ENCODE peak calls at places on chromosomes 3 and 15, in nine cellular contexts. O is A673, G is astrocyte of the spinal cord, N is cardiac fibroblast, T is GM12878, B is colonic mucosa, D is right lobe of liver, V is ovary, F is epithelial cell of esophagus. A is an unnamed sample.

GRCh38 chr15:74265046-74265639 is 29.0 kb downstream of the CCDC33 start:
- DNase-seq in T (no peak), V (no peak), G (peak; percentile 15), N (peak; percentile 46), O (peak; percentile 48), D (no peak), F (peak; percentile 48), B (no peak), A (no peak)

GRCh38 chr3:119778811-119779210 is 3.1 kb upstream of the NR1I2 start:
- DNase-seq in T (no peak), V (no peak), D (no peak), N (no peak), G (no peak), O (peak; percentile 6), B (no peak), F (no peak), A (no peak)

GRCh38 chr3:50156991-50157493 is 1.9 kb downstream of the SEMA3F start:
- DNase-seq in F (peak; percentile 67), O (no peak), N (peak; percentile 48), V (no peak), D (no peak), B (peak; percentile 85), G (no peak), T (no peak), A (no peak)

GRCh38 chr3:106827515-106828213 is 549.6 kb upstream of the CCDC54 start:
- DNase-seq in N (peak; percentile 49), O (no peak), D (no peak), F (peak; percentile 81), V (no peak), B (no peak), G (no peak), T (no peak), A (no peak)

GRCh38 chr3:11154953-11155325 is 646 bp downstream of the HRH1 start:
- DNase-seq in T (no peak), N (peak; percentile 40), F (peak; percentile 36), B (no peak), V (no peak), O (peak; percentile 38), D (no peak), G (peak; percentile 48), A (no peak)

GRCh38 chr3:18444597-18445420 is 19.7 kb upstream of the SATB1 start:
- DNase-seq in F (peak; percentile 61), D (peak; percentile 81), O (peak; percentile 71), V (peak; percentile 73), B (peak; percentile 67), N (peak; percentile 68), T (no peak), G (peak; percentile 56), A (no peak)

GRCh38 chr3:108334698-108335097 is 38.4 kb downstream of the HHLA2 start:
- DNase-seq in O (no peak), B (no peak), D (no peak), T (no peak), V (no peak), G (no peak), N (no peak), F (peak; percentile 47), A (no peak)

GRCh38 chr3:128820252-128820839 is 59.1 kb upstream of the ACAD9 start:
- DNase-seq in N (no peak), F (no peak), O (no peak), G (no peak), D (no peak), V (no peak), T (no peak), B (no peak), A (no peak)

GRCh38 chr3:160403796-160404510 is 4.5 kb downstream of the SMC4 start:
- DNase-seq in V (no peak), N (peak; percentile 48), T (no peak), O (no peak), B (no peak), G (peak; percentile 65), D (no peak), F (peak; percentile 9), A (no peak)

GRCh38 chr15:58264068-58264971 is 126.1 kb downstream of the AQP9 start:
- DNase-seq in D (no peak), V (no peak), B (no peak), F (no peak), T (no peak), N (no peak), O (no peak), G (no peak), A (no peak)

GRCh38 chr3:119181765-119182164 is 8.4 kb downstream of the UPK1B start:
- DNase-seq in O (no peak), N (peak; percentile 7), F (peak; percentile 89), V (no peak), T (no peak), B (no peak), G (no peak), D (no peak), A (no peak)

GRCh38 chr3:45751537-45752242 is 44.6 kb downstream of the SLC6A20 start:
- DNase-seq in B (no peak), O (no peak), F (no peak), N (no peak), V (no peak), T (no peak), G (no peak), D (no peak), A (no peak)

GRCh38 chr3:67737158-67737557 is 82.7 kb upstream of the SUCLG2 start:
- DNase-seq in B (no peak), T (no peak), V (no peak), N (no peak), F (no peak), D (no peak), O (no peak), G (no peak), A (no peak)

GRCh38 chr3:195058311-195059005 is 212.5 kb downstream of the XXYLT1 start:
- DNase-seq in B (no peak), V (no peak), N (no peak), O (no peak), T (no peak), G (no peak), D (peak; percentile 9), F (no peak), A (no peak)

GRCh38 chr3:42843730-42844713 is 31.7 kb downstream of the CYP8B1 start:
- DNase-seq in F (no peak), V (no peak), D (peak; percentile 82), N (peak; percentile 41), O (no peak), B (no peak), G (no peak), T (no peak), A (no peak)

GRCh38 chr3:9491506-9491905 is 62.1 kb downstream of the LHFPL4 start:
- DNase-seq in D (no peak), T (no peak), V (no peak), N (no peak), O (no peak), G (no peak), B (no peak), F (no peak), A (no peak)

GRCh38 chr3:162525791-162526190 is 1029.2 kb downstream of the OTOL1 start:
- DNase-seq in B (no peak), D (no peak), N (peak; percentile 6), O (no peak), F (no peak), G (peak; percentile 4), T (no peak), V (no peak), A (no peak)

GRCh38 chr3:25481402-25481801 is 53.3 kb downstream of the RARB start:
- DNase-seq in G (no peak), T (no peak), O (no peak), D (no peak), N (no peak), B (no peak), V (no peak), F (no peak), A (no peak)

GRCh38 chr3:58575986-58576652 is 1.1 kb downstream of the FAM107A start:
- DNase-seq in O (no peak), F (no peak), N (peak; percentile 53), D (peak; percentile 41), B (no peak), V (no peak), G (no peak), T (no peak), A (no peak)

GRCh38 chr15:24955549-24955929 is 752 bp downstream of the SNRPN start:
- DNase-seq in F (no peak), V (peak; percentile 43), B (peak; percentile 23), O (peak; percentile 1), G (no peak), T (no peak), D (peak; percentile 24), N (no peak), A (no peak)

GRCh38 chr15:24954783-24955548 is at the start of the genes SNRPN and SNURF:
- DNase-seq in T (peak; percentile 11), B (peak; percentile 71), V (peak; percentile 75), G (peak; percentile 80), O (peak; percentile 64), D (peak; percentile 83), N (peak; percentile 78), F (peak; percentile 75), A (peak; percentile 9)

GRCh38 chr15:24956131-24956838 is 1.5 kb downstream of the SNRPN start:
- DNase-seq in F (peak; percentile 76), B (peak; percentile 71), O (peak; percentile 78), D (peak; percentile 63), V (peak; percentile 63), G (peak; percentile 76), T (peak; percentile 57), N (peak; percentile 81), A (peak; percentile 7)

GRCh38 chr15:24961967-24962366 is 7.2 kb downstream of the SNRPN start:
- DNase-seq in D (no peak), O (no peak), G (no peak), V (no peak), B (no peak), T (no peak), N (no peak), F (no peak), A (no peak)

GRCh38 chr15:24957691-24958090 is 2.9 kb downstream of the SNRPN start:
- DNase-seq in O (no peak), N (no peak), D (no peak), T (no peak), B (no peak), F (no peak), V (no peak), G (no peak), A (no peak)
- H3K4me3 ChIP-seq in O (no peak overlapping the region), N (no peak overlapping the region), D (no peak overlapping the region), T (peak overlapping the region; percentile 76), B (no peak overlapping the region), F (no peak overlapping the region), V (no peak overlapping the region), G (no peak overlapping the region), A (no peak overlapping the region)

GRCh38 chr15:55799287-55800212 is 56.6 kb upstream of the PRTG start:
- DNase-seq in G (peak; percentile 59), T (peak; percentile 4), B (peak; percentile 36), O (peak; percentile 69), D (no peak), F (peak; percentile 42), V (peak; percentile 24), N (peak; percentile 69), A (no peak)
- TF ChIP-seq CTCF in G (peak; percentile 77), T (peak; percentile 50), B (no peak), O (peak; percentile 82), D (peak; percentile 14), F (peak; percentile 59), V (no peak), N (peak; percentile 76), A (peak; percentile 93)

GRCh38 chr15:36878745-36879262 is 221.5 kb downstream of the MEIS2 start:
- DNase-seq in D (no peak), T (no peak), F (no peak), B (no peak), V (no peak), N (no peak), G (no peak), O (no peak), A (no peak)
- H3K4me3 ChIP-seq in D (no peak overlapping the region), T (no peak overlapping the region), F (no peak overlapping the region), B (no peak overlapping the region), V (no peak overlapping the region), N (no peak overlapping the region), G (no peak overlapping the region), O (no peak overlapping the region), A (no peak overlapping the region)

GRCh38 chr15:66588537-66588936 is 22.7 kb upstream of the LCTL start:
- DNase-seq in T (no peak), O (no peak), G (no peak), D (no peak), N (no peak), B (no peak), V (no peak), F (no peak), A (no peak)
- TF ChIP-seq CTCF in T (peak; percentile 48), O (peak; percentile 30), G (no peak), D (no peak), N (no peak), B (no peak), V (no peak), F (no peak), A (no peak)